ENCODE peak calls at places on chromosomes 7 and 10, in five cellular contexts. One of them, this sample, is unnamed.

GRCh38 chr7:29421010-29421956 is 142.4 kb upstream of the PRR15 start:
- DNase-seq in HCT116: no peak
- DNase-seq in GM12878: no peak
- DNase-seq in H1: no peak
- DNase-seq in HepG2: no peak
- DNase-seq in this sample: no peak

GRCh38 chr10:49140306-49141175 is 6.7 kb upstream of the FAM170B start:
- DNase-seq in HCT116: no peak
- DNase-seq in GM12878: no peak
- DNase-seq in H1: no peak
- DNase-seq in HepG2: no peak
- DNase-seq in this sample: no peak

GRCh38 chr10:17655567-17656146 is 11.7 kb downstream of the STAM start:
- DNase-seq in HCT116: no peak
- DNase-seq in GM12878: peak
- DNase-seq in H1: no peak
- DNase-seq in HepG2: peak
- DNase-seq in this sample: peak

GRCh38 chr10:64102264-64102633 is 581.0 kb downstream of the REEP3 start:
- DNase-seq in HCT116: no peak
- DNase-seq in GM12878: no peak
- DNase-seq in H1: no peak
- DNase-seq in HepG2: no peak
- DNase-seq in this sample: no peak

GRCh38 chr7:99943641-99944507 is 14.5 kb upstream of the GJC3 start:
- DNase-seq in HCT116: no peak
- DNase-seq in GM12878: no peak
- DNase-seq in H1: peak
- DNase-seq in HepG2: no peak
- DNase-seq in this sample: no peak

GRCh38 chr7:29810297-29810696 is 4.0 kb downstream of the WIPF3 start:
- DNase-seq in HCT116: no peak
- DNase-seq in GM12878: no peak
- DNase-seq in H1: no peak
- DNase-seq in HepG2: no peak
- DNase-seq in this sample: no peak

GRCh38 chr7:132080967-132081668 is 495.2 kb downstream of the PLXNA4 start:
- DNase-seq in HCT116: no peak
- DNase-seq in GM12878: no peak
- DNase-seq in H1: no peak
- DNase-seq in HepG2: no peak
- DNase-seq in this sample: no peak

GRCh38 chr10:102729090-102730026 is 14.4 kb upstream of the WBP1L start:
- DNase-seq in HCT116: peak
- DNase-seq in GM12878: no peak
- DNase-seq in H1: peak
- DNase-seq in HepG2: peak
- DNase-seq in this sample: peak

GRCh38 chr7:127594490-127594889 is 954 bp downstream of the FSCN3 start:
- DNase-seq in HCT116: no peak
- DNase-seq in GM12878: no peak
- DNase-seq in H1: no peak
- DNase-seq in HepG2: peak
- DNase-seq in this sample: no peak

GRCh38 chr7:124701955-124702354 is 63.6 kb downstream of the GPR37 start:
- DNase-seq in HCT116: no peak
- DNase-seq in GM12878: no peak
- DNase-seq in H1: no peak
- DNase-seq in HepG2: no peak
- DNase-seq in this sample: no peak

GRCh38 chr7:11552676-11553075 is 279.3 kb downstream of the THSD7A start:
- DNase-seq in HCT116: no peak
- DNase-seq in GM12878: no peak
- DNase-seq in H1: no peak
- DNase-seq in HepG2: no peak
- DNase-seq in this sample: no peak

GRCh38 chr7:131038153-131038552 is 289.5 kb upstream of the MKLN1 start:
- DNase-seq in HCT116: no peak
- DNase-seq in GM12878: no peak
- DNase-seq in H1: no peak
- DNase-seq in HepG2: no peak
- DNase-seq in this sample: no peak

GRCh38 chr10:71536332-71536731 is 139.6 kb downstream of the CDH23 start:
- DNase-seq in HCT116: no peak
- DNase-seq in GM12878: no peak
- DNase-seq in H1: no peak
- DNase-seq in HepG2: no peak
- DNase-seq in this sample: no peak

GRCh38 chr10:35822316-35822715 is 180.2 kb upstream of the FZD8 start:
- DNase-seq in HCT116: no peak
- DNase-seq in GM12878: no peak
- DNase-seq in H1: peak
- DNase-seq in HepG2: peak
- DNase-seq in this sample: no peak

DNA sequence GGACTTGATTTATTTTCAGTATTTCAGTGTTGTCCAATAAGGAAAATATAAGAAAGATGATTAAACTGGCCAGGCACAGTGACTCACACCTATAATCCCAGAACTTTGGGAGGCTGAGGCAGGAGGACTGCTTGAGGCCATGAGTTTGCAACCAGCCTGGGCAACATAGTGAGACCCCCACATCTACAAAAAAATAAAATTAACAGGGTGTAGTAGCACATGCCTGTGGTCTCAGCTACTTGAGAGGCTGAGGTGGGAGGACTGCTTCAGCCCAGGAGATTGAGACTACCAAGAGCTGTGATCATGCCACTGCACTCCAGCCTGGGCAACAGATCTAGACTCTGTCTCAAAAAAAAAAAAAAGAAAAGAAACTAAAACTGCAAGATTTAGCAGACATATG is 138.0 kb downstream of the PARD3 start:
- DNase-seq in HCT116: no peak
- DNase-seq in GM12878: no peak
- DNase-seq in H1: no peak
- DNase-seq in HepG2: no peak
- DNase-seq in this sample: no peak
- TF ChIP-seq ZNF274 in HCT116: no peak
- TF ChIP-seq ZNF274 in GM12878: no peak
- TF ChIP-seq ZNF274 in H1: no peak
- TF ChIP-seq ZNF274 in HepG2: no peak
- TF ChIP-seq ZNF274 in this sample: no peak

DNA sequence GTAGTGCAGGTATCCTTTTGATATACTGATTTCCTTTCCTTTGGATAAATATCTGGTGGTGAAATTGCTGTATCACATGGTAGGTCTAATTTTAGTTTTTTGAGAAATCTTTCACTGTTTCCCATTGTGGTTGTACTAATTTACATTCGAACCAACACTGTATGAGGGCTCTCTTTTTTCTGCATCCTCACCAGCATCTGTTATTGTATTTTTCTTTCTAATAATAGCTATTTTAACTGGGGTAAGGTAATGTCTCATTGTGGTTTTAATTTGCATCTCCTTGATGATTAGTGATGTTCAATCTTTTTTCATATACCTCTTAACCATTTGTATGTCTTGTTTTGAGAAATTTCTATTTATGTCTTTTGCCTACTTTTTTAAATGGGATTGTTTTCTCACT is 335.4 kb upstream of the MTPN start:
- DNase-seq in HCT116: no peak
- DNase-seq in GM12878: no peak
- DNase-seq in H1: no peak
- DNase-seq in HepG2: no peak
- DNase-seq in this sample: no peak
- H3K27ac ChIP-seq in HCT116: no peak
- H3K27ac ChIP-seq in GM12878: no peak
- H3K27ac ChIP-seq in H1: no peak
- H3K27ac ChIP-seq in HepG2: no peak
- H3K27ac ChIP-seq in this sample: no peak

DNA sequence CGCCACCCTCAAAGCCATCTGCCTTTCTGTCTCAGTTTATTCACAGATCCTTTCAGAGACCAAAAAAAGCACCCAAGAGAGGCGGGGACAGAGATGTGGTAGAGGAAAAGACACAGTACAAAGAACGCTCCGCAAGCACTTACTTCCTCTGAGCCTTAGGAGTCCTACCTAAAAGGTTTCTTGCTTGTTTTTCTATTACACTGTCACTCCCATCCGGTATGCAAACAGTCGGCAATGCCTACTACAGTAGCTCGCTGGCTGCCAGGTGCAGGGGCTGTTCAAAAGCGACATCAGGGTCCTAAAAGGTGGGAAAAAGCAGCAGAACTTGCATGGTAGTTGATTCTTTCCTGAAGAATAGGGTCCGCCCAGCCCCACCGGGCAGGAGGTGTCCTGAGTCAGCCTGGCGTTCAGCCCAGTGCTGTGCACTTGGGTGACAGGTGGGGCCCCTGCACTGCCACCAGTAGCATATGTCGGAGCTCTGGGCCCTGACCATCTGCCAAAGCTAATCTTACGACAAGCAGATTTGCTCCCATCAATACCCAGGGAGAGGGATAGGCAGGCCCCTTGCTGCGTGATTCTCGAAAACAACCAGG is 685 bp downstream of the TECPR1 start:
- DNase-seq in HCT116: no peak
- DNase-seq in GM12878: no peak
- DNase-seq in H1: no peak
- DNase-seq in HepG2: peak
- DNase-seq in this sample: peak
- TF ChIP-seq ZNF274 in HCT116: no peak
- TF ChIP-seq ZNF274 in GM12878: no peak
- TF ChIP-seq ZNF274 in H1: no peak
- TF ChIP-seq ZNF274 in HepG2: no peak
- TF ChIP-seq ZNF274 in this sample: no peak

GRCh38 chr7:117122536-117122935 is 169.2 kb downstream of the ST7 start:
- DNase-seq in HCT116: no peak
- DNase-seq in GM12878: no peak
- DNase-seq in H1: no peak
- DNase-seq in HepG2: no peak
- DNase-seq in this sample: no peak
- H3K27ac ChIP-seq in HCT116: no peak
- H3K27ac ChIP-seq in GM12878: no peak
- H3K27ac ChIP-seq in H1: no peak
- H3K27ac ChIP-seq in HepG2: no peak
- H3K27ac ChIP-seq in this sample: no peak

GRCh38 chr7:32476816-32477648 is 13.1 kb downstream of the LSM5 start:
- DNase-seq in HCT116: no peak
- DNase-seq in GM12878: no peak
- DNase-seq in H1: no peak
- DNase-seq in HepG2: no peak
- DNase-seq in this sample: no peak
- TF ChIP-seq ZNF274 in HCT116: no peak
- TF ChIP-seq ZNF274 in GM12878: no peak
- TF ChIP-seq ZNF274 in H1: no peak
- TF ChIP-seq ZNF274 in HepG2: no peak
- TF ChIP-seq ZNF274 in this sample: no peak

DNA sequence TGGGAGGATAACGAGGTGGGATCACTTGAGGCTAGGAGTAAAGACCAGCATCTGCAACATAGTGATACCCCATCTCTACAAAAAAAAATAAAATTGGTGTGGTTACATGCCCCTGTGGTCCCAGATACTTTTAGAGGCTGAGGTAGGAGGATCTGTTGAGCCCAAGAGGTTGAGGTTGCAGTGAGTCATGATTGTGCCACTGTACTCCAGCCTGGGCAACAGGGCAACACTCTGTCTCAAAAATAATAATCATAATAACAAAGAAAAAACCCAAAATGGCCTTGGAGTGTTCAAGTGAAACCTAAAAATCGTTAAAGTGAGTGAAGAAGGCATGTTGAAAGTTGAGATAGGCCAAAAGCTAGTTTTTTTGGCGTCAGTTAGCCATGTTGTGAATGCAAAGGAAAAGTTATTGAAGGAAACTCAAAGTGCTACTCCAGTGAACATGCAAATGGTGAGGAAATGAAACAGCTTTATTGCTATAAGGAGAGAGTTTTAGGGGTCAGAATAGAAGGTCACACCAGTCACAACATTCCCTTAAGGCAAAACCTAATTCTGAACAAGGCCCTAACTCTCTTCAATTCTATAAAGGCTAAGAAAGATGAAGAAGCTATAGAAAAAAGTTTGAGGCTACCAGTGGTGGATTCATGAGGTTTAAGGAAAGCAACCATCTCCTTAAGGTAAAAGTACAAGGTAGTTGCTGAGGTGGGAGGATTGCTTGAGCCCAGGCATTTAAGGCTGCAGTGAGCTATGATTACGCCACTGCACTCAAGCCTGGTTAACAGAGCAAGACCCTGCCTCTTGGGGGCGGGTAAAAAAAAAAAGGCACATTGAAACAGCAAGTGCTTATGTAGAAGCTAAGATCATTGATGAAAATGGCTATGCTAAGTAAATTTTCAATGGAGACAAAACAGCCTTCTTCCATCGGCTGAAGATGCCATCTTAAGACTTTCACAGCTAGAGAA is 45.4 kb upstream of the STOX1 start:
- DNase-seq in HCT116: no peak
- DNase-seq in GM12878: no peak
- DNase-seq in H1: peak
- DNase-seq in HepG2: no peak
- DNase-seq in this sample: no peak
- H3K27ac ChIP-seq in HCT116: no peak
- H3K27ac ChIP-seq in GM12878: no peak
- H3K27ac ChIP-seq in H1: no peak
- H3K27ac ChIP-seq in HepG2: no peak
- H3K27ac ChIP-seq in this sample: no peak